ENCODE peak calls at places on chromosome 16, in nine cellular contexts. G is CD4-positive, alpha-beta T cell; X is HCT116; P is HepG2; N is lung; T is mesendoderm; M is heart left ventricle; I is small intestine; Y is H1. A is an unnamed sample.

GRCh38 chr16:533391-534088 is 6.0 kb downstream of the CAPN15 start:
- DNase-seq in P (peak; percentile 77), Y (no peak), G (no peak), T (no peak), N (no peak), X (no peak), I (peak; percentile 91), M (no peak), A (no peak)

GRCh38 chr16:29641561-29641960 is 21.5 kb upstream of the SPN start:
- DNase-seq in X (no peak), Y (no peak), P (peak; percentile 53), M (no peak), G (no peak), N (no peak), I (peak; percentile 18), T (peak; percentile 65), A (no peak)

GRCh38 chr16:81645303-81645702 is 133.8 kb upstream of the PLCG2 start:
- DNase-seq in X (no peak), M (peak; percentile 35), P (no peak), Y (no peak), G (no peak), N (peak; percentile 63), I (no peak), T (peak; percentile 85), A (peak; percentile 68)

GRCh38 chr16:86379505-86379846 is 130.9 kb upstream of the FOXF1 start:
- DNase-seq in T (no peak), G (no peak), P (no peak), X (no peak), I (no peak), M (no peak), Y (no peak), N (no peak), A (no peak)

GRCh38 chr16:12390074-12390473 is 413.5 kb downstream of the SNX29 start:
- DNase-seq in P (no peak), G (no peak), X (no peak), N (no peak), I (no peak), M (no peak), Y (no peak), T (no peak), A (no peak)

GRCh38 chr16:30018731-30019158 is 4.3 kb upstream of the C16orf92 start:
- DNase-seq in M (no peak), N (no peak), T (peak; percentile 39), P (no peak), X (no peak), I (no peak), G (no peak), Y (no peak), A (no peak)

GRCh38 chr16:68069511-68070248 is 15.5 kb upstream of the NFATC3 start:
- DNase-seq in X (no peak), T (no peak), M (peak; percentile 59), P (no peak), I (peak; percentile 78), G (peak; percentile 31), Y (peak; percentile 24), N (peak; percentile 49), A (no peak)

GRCh38 chr16:54444851-54445523 is 158.4 kb upstream of the IRX3 start:
- DNase-seq in G (no peak), I (no peak), M (no peak), Y (no peak), P (no peak), T (no peak), N (no peak), X (no peak), A (no peak)

GRCh38 chr16:49484454-49484853 is 110.8 kb downstream of the C16orf78 start:
- DNase-seq in P (no peak), M (peak; percentile 70), Y (peak; percentile 83), N (peak; percentile 44), I (peak; percentile 27), G (no peak), T (peak; percentile 73), X (no peak), A (no peak)

GRCh38 chr16:56041556-56042140 is 149.6 kb upstream of the GNAO1 start:
- DNase-seq in T (peak; percentile 78), G (no peak), N (no peak), P (peak; percentile 45), X (peak; percentile 7), I (peak; percentile 19), M (peak; percentile 22), Y (peak; percentile 67), A (peak; percentile 8)

GRCh38 chr16:49589721-49590120 is 216.1 kb downstream of the C16orf78 start:
- DNase-seq in P (no peak), Y (peak; percentile 26), T (no peak), G (no peak), I (no peak), N (no peak), M (no peak), X (no peak), A (no peak)

GRCh38 chr16:2753523-2754020 is 1.1 kb downstream of the SRRM2 start:
- DNase-seq in G (no peak), Y (no peak), T (no peak), N (no peak), X (no peak), I (no peak), P (no peak), M (no peak), A (no peak)

GRCh38 chr16:15772579-15773293 is 84.1 kb downstream of the MYH11 start:
- DNase-seq in G (no peak), X (no peak), I (no peak), M (no peak), P (no peak), N (no peak), Y (no peak), T (no peak), A (no peak)

GRCh38 chr16:85845276-85845675 is 45.8 kb downstream of the COX4I1 start:
- DNase-seq in I (no peak), G (no peak), M (no peak), N (no peak), X (no peak), T (no peak), P (no peak), Y (no peak), A (no peak)

GRCh38 chr16:71746442-71747046 is 22.0 kb upstream of the PHLPP2 start:
- DNase-seq in I (peak; percentile 61), T (peak; percentile 54), M (no peak), P (peak; percentile 51), X (peak; percentile 26), G (no peak), Y (no peak), N (no peak), A (no peak)

GRCh38 chr16:11094075-11094593 is 149.8 kb downstream of the CLEC16A start:
- DNase-seq in T (peak; percentile 80), X (peak; percentile 77), P (no peak), I (no peak), N (peak; percentile 48), M (no peak), G (no peak), Y (no peak), A (no peak)

GRCh38 chr16:50153648-50154368 is 702 bp downstream of the TENT4B start:
- DNase-seq in P (no peak), I (no peak), G (peak; percentile 15), N (no peak), T (peak; percentile 50), M (peak; percentile 21), Y (peak; percentile 57), X (no peak), A (no peak)

GRCh38 chr16:56613706-56614105 is 5.3 kb downstream of the MT2A start:
- DNase-seq in G (no peak), P (no peak), I (no peak), T (no peak), M (no peak), N (no peak), X (no peak), Y (no peak), A (no peak)

DNA sequence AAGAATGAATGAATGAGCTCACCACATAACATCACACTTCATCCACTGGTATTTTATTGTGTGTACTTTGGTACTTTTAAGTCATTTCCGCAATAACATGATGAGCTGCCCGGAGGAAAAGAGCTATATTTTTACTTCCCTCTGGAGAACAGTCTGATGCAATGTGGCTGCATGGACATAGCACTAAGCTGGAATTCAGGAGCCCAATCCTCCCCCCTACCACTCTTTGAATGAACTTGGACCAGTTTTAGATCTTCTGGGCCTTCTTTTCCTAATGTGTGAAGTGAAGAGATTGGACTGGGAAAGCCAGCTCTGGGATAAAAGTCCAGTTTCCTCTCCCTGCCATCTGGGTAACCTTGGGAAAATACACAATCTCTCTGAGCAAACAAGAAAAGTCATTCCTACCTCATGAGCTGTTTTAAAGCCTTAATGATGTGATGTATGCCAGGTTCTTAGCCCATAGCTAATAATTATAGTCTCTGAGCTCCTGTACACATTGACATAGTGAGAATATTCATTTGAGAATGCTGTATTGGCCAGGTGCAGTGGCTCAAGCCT is 79.3 kb downstream of the ABCC12 start:
- DNase-seq in X (no peak), T (no peak), N (no peak), G (no peak), M (no peak), P (peak; percentile 93), Y (no peak), I (no peak), A (no peak)
- H3K27ac ChIP-seq in X (no peak overlapping the region), T (no peak overlapping the region), N (no peak overlapping the region), G (no peak overlapping the region), M (no peak overlapping the region), P (peak overlapping the region; percentile 22), Y (no peak overlapping the region), I (no peak overlapping the region), A (peak overlapping the region; percentile 19)

GRCh38 chr16:20906225-20906870 is 5.8 kb downstream of the LYRM1 start:
- DNase-seq in X (no peak), P (no peak), G (no peak), I (no peak), T (no peak), N (no peak), Y (no peak), M (no peak), A (no peak)
- H3K27ac ChIP-seq in X (peak overlapping the region; percentile 85), P (no peak overlapping the region), G (no peak overlapping the region), I (no peak overlapping the region), T (no peak overlapping the region), N (peak overlapping the region; percentile 82), Y (no peak overlapping the region), M (peak overlapping the region; percentile 76), A (peak overlapping the region; percentile 97)

GRCh38 chr16:21685034-21685455 is 21.3 kb downstream of the OTOA start:
- DNase-seq in G (no peak), P (no peak), M (no peak), N (no peak), T (peak; percentile 39), X (no peak), Y (peak; percentile 83), I (no peak), A (no peak)
- H3K27ac ChIP-seq in G (no peak overlapping the region), P (no peak overlapping the region), M (no peak overlapping the region), N (no peak overlapping the region), T (no peak overlapping the region), X (no peak overlapping the region), Y (no peak overlapping the region), I (no peak overlapping the region), A (no peak overlapping the region)

DNA sequence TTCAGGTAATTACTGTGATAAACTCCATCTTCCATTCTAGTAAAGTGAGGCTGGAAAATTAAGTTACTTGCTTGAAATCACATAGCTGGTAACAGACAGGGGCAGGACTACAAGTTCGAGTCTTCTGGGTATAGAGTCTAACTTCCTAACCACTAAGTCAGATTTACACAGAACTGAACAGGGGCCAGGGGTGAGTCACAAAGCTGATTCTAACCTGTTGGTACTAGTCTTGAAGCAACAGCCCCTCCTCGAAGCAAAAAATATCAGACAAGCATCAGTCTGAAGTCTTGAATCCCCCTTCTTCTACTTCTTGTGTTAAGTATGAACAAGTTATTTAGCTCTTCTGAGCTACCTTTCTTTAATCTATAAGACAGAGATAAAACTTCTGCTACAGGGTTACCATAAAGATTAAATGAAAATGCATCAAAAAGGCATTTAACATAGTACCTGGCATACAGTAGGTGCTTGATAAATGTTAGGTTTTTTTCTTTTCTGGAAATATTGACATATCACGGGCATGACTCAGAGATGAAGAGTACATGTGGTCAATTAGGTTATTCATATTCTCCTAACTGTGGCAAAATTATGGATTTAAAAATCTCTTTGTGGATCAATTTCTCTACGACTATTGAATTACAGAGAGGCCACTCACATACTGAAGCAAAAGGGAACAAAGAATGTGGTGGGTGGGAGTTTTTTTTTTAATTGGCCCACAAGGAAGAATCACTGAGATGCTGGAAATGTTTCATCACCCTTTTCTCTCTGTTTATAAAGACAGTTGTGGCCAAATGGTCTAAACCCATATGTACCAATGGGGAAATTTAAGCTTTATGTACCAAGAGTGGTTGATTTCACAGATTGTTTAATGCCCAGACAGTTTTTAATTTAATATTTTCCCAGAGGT is 266.9 kb upstream of the DYNLRB2 start:
- DNase-seq in M (no peak), N (no peak), G (no peak), I (no peak), P (no peak), T (no peak), Y (no peak), X (no peak), A (peak; percentile 27)
- H3K27ac ChIP-seq in M (no peak overlapping the region), N (no peak overlapping the region), G (no peak overlapping the region), I (no peak overlapping the region), P (no peak overlapping the region), T (no peak overlapping the region), Y (no peak overlapping the region), X (no peak overlapping the region), A (peak overlapping the region; percentile 60)